ENCODE peak calls at places on chromosomes 3 and 15, in four cellular contexts. A is H1, P is sigmoid colon, Q is heart left ventricle. R is an unnamed sample. For H3K27me3, the result is how much of the 10 kb centered on the place peaks cover.

GRCh38 chr3:13120928-13121552 is 47.8 kb upstream of the IQSEC1 start:
- DNase-seq in A (no peak), P (peak), Q (no peak), R (peak)

GRCh38 chr3:113847664-113848461 is 9.3 kb downstream of the GRAMD1C start:
- DNase-seq in A (no peak), P (no peak), Q (no peak), R (no peak)

GRCh38 chr15:73932381-73933191 is 6.3 kb downstream of the LOXL1 start:
- DNase-seq in A (no peak), P (no peak), Q (peak), R (no peak)

GRCh38 chr3:50274371-50275104 is 4.3 kb upstream of the LSMEM2 start:
- DNase-seq in A (no peak), P (peak), Q (no peak), R (peak)

GRCh38 chr3:178856804-178857203 is 214.8 kb downstream of the ZMAT3 start:
- DNase-seq in A (no peak), P (no peak), Q (no peak), R (no peak)

GRCh38 chr3:46509661-46510187 is 11.9 kb downstream of the RTP3 start:
- DNase-seq in A (no peak), P (no peak), Q (no peak), R (no peak)

GRCh38 chr3:123623346-123623880 is 38.6 kb upstream of the HACD2 start:
- DNase-seq in A (no peak), P (no peak), Q (no peak), R (no peak)

GRCh38 chr3:134201201-134202130 is 49.2 kb downstream of the RYK start:
- DNase-seq in A (no peak), P (no peak), Q (no peak), R (no peak)

GRCh38 chr3:196968233-196969000 is at the start of gene PIGZ:
- DNase-seq in A (no peak), P (no peak), Q (no peak), R (peak)

GRCh38 chr15:70835415-70835814 is 18.5 kb downstream of the LARP6 start:
- DNase-seq in A (no peak), P (peak), Q (peak), R (no peak)

GRCh38 chr3:144018776-144019175 is 47.2 kb downstream of the DIPK2A start:
- DNase-seq in A (no peak), P (no peak), Q (no peak), R (no peak)

GRCh38 chr15:24772709-24773373 is 97.3 kb downstream of the NPAP1 start:
- DNase-seq in A (peak), P (peak), Q (peak), R (peak)

GRCh38 chr15:101142711-101143110 is 109.1 kb downstream of the CHSY1 start:
- DNase-seq in A (no peak), P (peak), Q (no peak), R (no peak)

GRCh38 chr3:120798346-120798745 is 55.8 kb downstream of the GTF2E1 start:
- DNase-seq in A (no peak), P (no peak), Q (no peak), R (no peak)

GRCh38 chr3:108117245-108117644 is 26.4 kb upstream of the CD47 start:
- DNase-seq in A (no peak), P (no peak), Q (no peak), R (no peak)

GRCh38 chr15:88624156-88624970 is 3.2 kb downstream of the AEN start:
- DNase-seq in A (no peak), P (peak), Q (no peak), R (peak)

GRCh38 chr15:53884441-53884840 is 93.8 kb upstream of the UNC13C start:
- DNase-seq in A (no peak), P (no peak), Q (no peak), R (no peak)

GRCh38 chr3:55858727-55859126 is 371.6 kb upstream of the WNT5A start:
- DNase-seq in A (no peak), P (no peak), Q (no peak), R (no peak)

GRCh38 chr15:64930778-64931240 is 19.1 kb downstream of the ANKDD1A start:
- DNase-seq in A (no peak), P (no peak), Q (no peak), R (no peak)

GRCh38 chr3:34016925-34017592 is 218.6 kb downstream of the PDCD6IP start:
- DNase-seq in A (no peak), P (no peak), Q (no peak), R (no peak)

GRCh38 chr3:50862221-50862620 is 187.5 kb downstream of the DOCK3 start:
- DNase-seq in A (peak), P (no peak), Q (no peak), R (no peak)

GRCh38 chr3:155412856-155413255 is 119.4 kb upstream of the STRIT1 start:
- DNase-seq in A (no peak), P (no peak), Q (no peak), R (no peak)

GRCh38 chr3:113697192-113698090 is 999 bp upstream of the USF3 start:
- DNase-seq in A (no peak), P (peak), Q (no peak), R (no peak)

GRCh38 chr3:174440350-174440716 is 418.8 kb upstream of the NAALADL2 start:
- DNase-seq in A (no peak), P (peak), Q (no peak), R (no peak)

GRCh38 chr3:116032176-116032575 is 408.9 kb downstream of the GAP43 start:
- DNase-seq in A (no peak), P (no peak), Q (no peak), R (no peak)

GRCh38 chr3:47617061-47618010 is 38.7 kb upstream of the CSPG5 start:
- DNase-seq in A (no peak), P (no peak), Q (no peak), R (no peak)

GRCh38 chr15:96893159-96893906 is 562.8 kb downstream of the NR2F2 start:
- DNase-seq in A (no peak), P (no peak), Q (no peak), R (no peak)

GRCh38 chr3:150222646-150223045 is 185.5 kb upstream of the TSC22D2 start:
- DNase-seq in A (no peak), P (no peak), Q (no peak), R (no peak)

GRCh38 chr15:90322531-90322930 is 29.6 kb upstream of the ZNF774 start:
- DNase-seq in A (no peak), P (peak), Q (no peak), R (no peak)

GRCh38 chr15:48149858-48150257 is 28.2 kb downstream of the MYEF2 start:
- DNase-seq in A (no peak), P (no peak), Q (no peak), R (no peak)

GRCh38 chr15:96042734-96043224 is 287.7 kb upstream of the NR2F2 start:
- DNase-seq in A (no peak), P (no peak), Q (no peak), R (no peak)

GRCh38 chr15:69037482-69037881 is 23.0 kb downstream of the NOX5 start:
- DNase-seq in A (no peak), P (no peak), Q (no peak), R (no peak)
- H3K27me3 ChIP-seq in A (under half), P (under half), Q (under half), R (under half)

GRCh38 chr15:69666441-69666882 is 213.8 kb downstream of the RPLP1 start:
- DNase-seq in A (no peak), P (no peak), Q (no peak), R (no peak)
- H3K27me3 ChIP-seq in A (under half), P (under half), Q (under half), R (under half)

GRCh38 chr3:152836269-152836668 is 1.3 kb downstream of the P2RY1 start:
- DNase-seq in A (no peak), P (no peak), Q (no peak), R (no peak)

GRCh38 chr3:152832046-152832445 is 2.9 kb upstream of the P2RY1 start:
- DNase-seq in A (no peak), P (no peak), Q (no peak), R (no peak)

GRCh38 chr3:152835311-152836102 is 576 bp downstream of the P2RY1 start:
- DNase-seq in A (no peak), P (peak), Q (peak), R (peak)

GRCh38 chr3:152833089-152833488 is 1.8 kb upstream of the P2RY1 start:
- DNase-seq in A (no peak), P (no peak), Q (no peak), R (no peak)

DNA sequence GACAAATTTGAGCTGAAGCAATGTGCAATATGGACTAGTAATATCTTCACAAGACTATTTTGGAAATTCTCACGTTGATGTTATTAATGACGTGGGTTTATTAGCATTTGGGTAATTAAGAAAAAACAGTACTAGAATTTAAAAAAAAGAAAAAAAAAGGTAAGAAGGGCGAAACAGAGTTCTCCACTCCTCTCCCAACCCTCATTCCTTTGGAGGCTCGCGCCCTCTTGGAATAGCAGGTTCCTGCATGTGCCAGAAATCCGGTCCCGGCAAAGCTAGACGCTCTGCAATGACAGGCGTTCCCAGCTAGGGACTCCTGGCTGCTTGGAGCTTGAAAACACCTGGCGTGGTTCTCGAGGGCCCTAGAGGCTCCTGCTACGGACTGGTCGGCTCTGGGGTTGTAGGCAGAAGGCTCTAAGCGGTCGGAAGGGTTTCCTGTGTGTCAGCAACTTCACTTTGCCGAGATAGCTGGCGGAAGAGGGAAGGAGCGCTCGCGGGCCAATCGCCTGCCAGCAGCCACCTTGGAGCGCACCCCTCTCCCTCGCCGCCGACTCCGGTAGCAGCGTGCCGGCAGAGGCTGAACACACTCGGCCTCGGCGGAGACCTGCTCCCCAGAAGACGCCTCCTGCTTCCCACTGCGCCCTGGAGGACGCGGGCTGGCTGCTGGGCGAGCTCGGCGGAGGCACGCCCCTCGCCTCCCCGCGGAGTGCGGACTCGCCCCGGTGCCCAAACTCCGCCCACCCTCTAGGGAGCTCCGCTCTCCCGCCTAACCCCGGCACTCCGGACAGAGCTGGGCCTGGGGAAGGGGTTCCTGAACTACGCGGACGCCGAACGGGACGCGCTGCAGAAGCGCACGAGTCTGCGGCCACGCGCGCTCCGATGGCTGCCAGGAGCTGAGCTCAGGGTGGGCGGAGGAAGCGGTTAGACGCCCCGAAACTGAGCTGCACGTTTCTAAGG is at the start of gene P2RY1:
- DNase-seq in A (peak), P (peak), Q (peak), R (peak)
- H3K27me3 ChIP-seq in A (under half), P (under half), Q (under half), R (under half)

GRCh38 chr3:190261015-190261414 is 61.2 kb downstream of the CLDN1 start:
- DNase-seq in A (no peak), P (no peak), Q (no peak), R (no peak)

GRCh38 chr3:190261740-190262139 is 60.5 kb downstream of the CLDN1 start:
- DNase-seq in A (no peak), P (no peak), Q (no peak), R (no peak)

GRCh38 chr3:190260301-190260700 is 61.9 kb downstream of the CLDN1 start:
- DNase-seq in A (no peak), P (no peak), Q (no peak), R (no peak)

GRCh38 chr3:190258634-190259033 is 63.6 kb downstream of the CLDN1 start:
- DNase-seq in A (no peak), P (no peak), Q (no peak), R (no peak)
- H3K27me3 ChIP-seq in A (under half), P (under half), Q (under half), R (under half)

DNA sequence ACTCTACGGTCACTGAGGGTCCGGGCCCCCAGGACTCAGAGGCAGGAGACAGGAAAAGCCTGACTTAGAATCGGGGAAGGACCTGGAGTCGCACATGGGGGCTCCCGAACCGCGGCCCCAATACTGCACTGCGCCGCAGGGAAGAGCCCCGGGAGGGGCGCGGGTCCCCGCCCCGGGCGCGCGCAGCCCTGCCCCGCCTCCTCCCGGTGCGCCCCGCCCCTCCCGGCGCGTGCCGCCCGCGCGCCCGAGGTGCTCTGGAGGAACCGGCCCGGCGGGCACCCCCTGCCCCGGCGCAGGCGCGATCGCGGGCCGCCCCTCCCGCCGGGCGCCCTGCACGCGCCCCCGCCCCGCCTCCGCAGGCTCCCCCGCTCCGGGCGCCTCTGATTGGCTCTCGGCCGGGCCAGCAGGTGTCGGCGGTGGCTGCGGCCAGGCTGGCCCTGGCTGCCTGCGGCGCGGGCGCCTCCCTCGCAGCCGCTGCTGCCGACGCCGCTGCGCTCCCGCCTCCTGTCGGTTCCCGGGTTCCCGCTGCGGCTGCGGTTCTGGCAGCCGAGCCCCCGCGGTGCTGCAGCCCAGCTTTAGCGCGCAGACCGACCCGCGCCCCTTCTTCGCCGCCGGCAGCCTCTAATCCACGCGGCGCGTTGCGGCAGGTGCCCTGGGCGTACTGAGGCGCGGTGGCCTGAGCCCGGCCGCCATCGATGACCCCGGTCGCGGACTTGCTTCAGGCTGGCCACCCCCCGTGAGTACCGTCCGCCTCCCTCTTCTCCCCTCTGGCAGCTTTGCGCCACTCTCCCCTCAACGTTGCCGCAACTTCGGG is at the start of gene MYRIP:
- DNase-seq in A (no peak), P (peak), Q (peak), R (peak)
- H3K27me3 ChIP-seq in A (under half), P (under half), Q (under half), R (under half)

GRCh38 chr3:127427169-127427655 is 139.4 kb upstream of the PRR20G start:
- DNase-seq in A (no peak), P (peak), Q (no peak), R (no peak)

GRCh38 chr3:127428344-127429001 is 140.6 kb upstream of the PRR20G start:
- DNase-seq in A (no peak), P (peak), Q (no peak), R (no peak)

GRCh38 chr3:127426444-127427168 is 138.8 kb upstream of the PRR20G start:
- DNase-seq in A (no peak), P (peak), Q (no peak), R (no peak)

GRCh38 chr3:127425505-127426443 is 137.9 kb upstream of the PRR20G start:
- DNase-seq in A (no peak), P (peak), Q (no peak), R (no peak)

DNA sequence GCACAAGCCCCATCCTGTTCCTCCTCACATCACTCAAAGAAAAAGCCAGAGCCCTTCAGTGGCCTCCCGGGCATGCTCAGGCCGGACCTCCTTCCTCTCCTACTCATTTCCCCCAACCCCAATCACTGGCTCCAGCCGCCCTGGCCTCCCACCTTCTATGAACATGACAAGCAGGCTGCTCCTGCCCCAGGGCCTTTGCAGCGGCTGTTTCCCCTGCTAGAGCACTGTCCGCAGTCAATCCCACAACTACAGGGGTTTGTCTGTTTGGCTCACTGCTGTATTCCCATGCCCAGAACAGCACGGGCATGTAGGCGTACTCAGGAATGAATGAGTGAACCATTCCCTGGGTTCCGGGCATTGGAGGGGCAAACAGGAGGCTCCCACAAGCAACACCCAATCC is 139.8 kb upstream of the PRR20G start:
- DNase-seq in A (no peak), P (peak), Q (no peak), R (no peak)
- H3K27me3 ChIP-seq in A (under half), P (under half), Q (under half), R (under half)

GRCh38 chr15:60121845-60122244 is 117.7 kb downstream of the FOXB1 start:
- DNase-seq in A (no peak), P (no peak), Q (no peak), R (no peak)

GRCh38 chr15:60118146-60118545 is 114.0 kb downstream of the FOXB1 start:
- DNase-seq in A (peak), P (no peak), Q (no peak), R (no peak)

GRCh38 chr15:60118564-60119080 is 114.5 kb downstream of the FOXB1 start:
- DNase-seq in A (no peak), P (no peak), Q (no peak), R (no peak)

GRCh38 chr15:60119101-60119500 is 115.0 kb downstream of the FOXB1 start:
- DNase-seq in A (no peak), P (no peak), Q (no peak), R (no peak)

DNA sequence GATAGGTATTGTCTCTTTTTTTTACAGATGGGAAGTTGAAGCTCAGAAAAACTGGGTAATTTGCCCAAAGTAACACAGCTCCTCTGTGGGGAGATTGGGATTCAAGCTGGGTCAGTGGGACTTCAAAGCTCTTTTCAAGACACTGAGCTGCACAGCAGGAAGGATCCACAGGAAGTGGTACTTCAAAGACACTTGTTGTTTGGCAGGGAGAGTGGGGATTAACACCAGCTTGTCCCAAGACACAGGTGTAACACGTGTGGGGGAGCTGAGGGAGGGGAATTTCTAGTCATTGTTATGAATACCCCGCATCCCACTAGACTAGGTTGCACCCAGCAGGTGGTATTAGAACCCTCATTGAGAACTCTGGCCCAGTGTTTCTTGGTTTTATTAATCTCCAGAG is 116.0 kb downstream of the FOXB1 start:
- DNase-seq in A (no peak), P (no peak), Q (no peak), R (no peak)
- H3K27me3 ChIP-seq in A (under half), P (under half), Q (under half), R (under half)

GRCh38 chr3:99850608-99851007 is 32.9 kb downstream of the CMSS1 start:
- DNase-seq in A (no peak), P (no peak), Q (no peak), R (no peak)

GRCh38 chr3:99845335-99845734 is 27.7 kb downstream of the CMSS1 start:
- DNase-seq in A (no peak), P (no peak), Q (no peak), R (no peak)

GRCh38 chr3:99846472-99846871 is 28.8 kb downstream of the CMSS1 start:
- DNase-seq in A (no peak), P (peak), Q (no peak), R (no peak)

GRCh38 chr3:99845999-99846398 is 28.3 kb downstream of the CMSS1 start:
- DNase-seq in A (no peak), P (no peak), Q (no peak), R (no peak)

DNA sequence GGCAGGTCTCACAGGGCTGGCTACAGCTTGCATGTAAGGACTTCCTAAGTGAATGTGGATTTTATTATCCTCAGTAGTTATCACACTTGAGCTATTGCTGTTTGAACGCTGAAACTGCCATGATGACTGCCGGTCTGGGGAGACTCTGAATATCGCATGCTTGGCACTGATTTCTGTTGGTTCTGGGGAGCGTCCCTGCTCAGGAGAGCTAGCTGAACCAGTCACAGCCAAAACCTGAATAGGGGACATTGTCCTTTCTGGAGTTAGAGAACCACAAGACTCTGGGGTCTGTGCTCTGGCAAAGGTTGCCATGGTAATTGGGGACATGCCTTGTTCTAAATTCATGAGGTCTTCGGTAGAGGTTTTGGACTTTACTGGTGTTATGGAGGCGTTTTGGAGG is 30.8 kb downstream of the CMSS1 start:
- DNase-seq in A (no peak), P (no peak), Q (no peak), R (no peak)
- H3K27me3 ChIP-seq in A (under half), P (under half), Q (under half), R (under half)

R was measured in upper lobe of right lung.